ENCODE peak calls at places on chromosomes 11 and 22, in seven cellular contexts. Y is adrenal gland, O is A549, I is HCT116, A is tibial nerve, M is IMR-90, H is right lobe of liver. W is an unnamed sample.

GRCh38 chr11:58631378-58631777 is 8.9 kb downstream of the CNTF start:
- DNase-seq in I (no peak), Y (no peak), O (no peak), A (no peak), H (no peak), M (no peak), W (no peak)

GRCh38 chr11:126791446-126791845 is 209.1 kb downstream of the KIRREL3 start:
- DNase-seq in M (no peak), H (no peak), O (no peak), I (no peak), A (no peak), Y (no peak), W (no peak)

GRCh38 chr11:29272019-29272654 is 744.7 kb downstream of the KCNA4 start:
- DNase-seq in I (peak; percentile 38), Y (peak; percentile 21), M (peak; percentile 55), A (no peak), H (no peak), O (peak; percentile 55), W (no peak)

GRCh38 chr11:13955971-13956421 is 6.5 kb upstream of the SPON1 start:
- DNase-seq in I (peak; percentile 54), O (peak; percentile 73), Y (peak; percentile 79), M (peak; percentile 71), H (peak; percentile 38), A (no peak), W (peak; percentile 67)

GRCh38 chr22:28048529-28048928 is 129.5 kb upstream of the PITPNB start:
- DNase-seq in Y (no peak), M (no peak), H (no peak), I (no peak), A (no peak), O (no peak), W (no peak)

GRCh38 chr11:6259638-6260019 is at the start of gene CCKBR:
- DNase-seq in A (no peak), O (no peak), H (peak; percentile 25), Y (peak; percentile 24), I (no peak), M (no peak), W (peak; percentile 70)

GRCh38 chr11:1222491-1223345 is at the start of gene MUC5B:
- DNase-seq in Y (peak; percentile 72), I (no peak), M (no peak), O (peak; percentile 83), A (no peak), H (peak; percentile 21), W (peak; percentile 48)

GRCh38 chr11:10655227-10655626 is 38.3 kb downstream of the IRAG1 start:
- DNase-seq in I (peak; percentile 41), M (no peak), H (no peak), O (no peak), A (no peak), Y (no peak), W (no peak)

GRCh38 chr11:134599180-134599810 is 187.3 kb upstream of the B3GAT1 start:
- DNase-seq in A (no peak), M (no peak), I (no peak), O (no peak), Y (no peak), H (no peak), W (no peak)

GRCh38 chr11:123143476-123143875 is 51.6 kb downstream of the CLMP start:
- DNase-seq in M (no peak), O (no peak), Y (no peak), H (no peak), A (no peak), I (no peak), W (no peak)

GRCh38 chr11:36362902-36363301 is 66.8 kb downstream of the PRR5L start:
- DNase-seq in A (no peak), I (no peak), Y (no peak), O (no peak), M (peak; percentile 67), H (no peak), W (no peak)

GRCh38 chr11:113488931-113489351 is 13.7 kb upstream of the DRD2 start:
- DNase-seq in M (no peak), H (no peak), A (no peak), Y (no peak), O (no peak), I (no peak), W (no peak)

GRCh38 chr11:68904458-68904847 is 762 bp downstream of the IGHMBP2 start:
- DNase-seq in A (no peak), O (peak; percentile 17), H (no peak), Y (no peak), M (no peak), I (no peak), W (no peak)

GRCh38 chr11:3198815-3199214 is 19.8 kb downstream of the MRGPRG start:
- DNase-seq in M (no peak), O (no peak), H (no peak), A (no peak), I (no peak), Y (no peak), W (no peak)

GRCh38 chr11:120375076-120375475 is 38.9 kb downstream of the ARHGEF12 start:
- DNase-seq in A (no peak), O (peak; percentile 29), H (no peak), M (peak; percentile 59), I (no peak), Y (no peak), W (no peak)

GRCh38 chr11:124673333-124674167 is at the start of the genes SIAE and SPA17:
- DNase-seq in O (peak; percentile 93), A (peak; percentile 86), H (peak; percentile 96), Y (peak; percentile 94), I (peak; percentile 94), M (peak; percentile 95), W (peak; percentile 96)
- TF ChIP-seq POLR2A in O (peak; percentile 48), A (peak; percentile 30), H (peak; percentile 72), Y (no peak), I (peak; percentile 55), M (peak; percentile 80), W (no peak)

DNA sequence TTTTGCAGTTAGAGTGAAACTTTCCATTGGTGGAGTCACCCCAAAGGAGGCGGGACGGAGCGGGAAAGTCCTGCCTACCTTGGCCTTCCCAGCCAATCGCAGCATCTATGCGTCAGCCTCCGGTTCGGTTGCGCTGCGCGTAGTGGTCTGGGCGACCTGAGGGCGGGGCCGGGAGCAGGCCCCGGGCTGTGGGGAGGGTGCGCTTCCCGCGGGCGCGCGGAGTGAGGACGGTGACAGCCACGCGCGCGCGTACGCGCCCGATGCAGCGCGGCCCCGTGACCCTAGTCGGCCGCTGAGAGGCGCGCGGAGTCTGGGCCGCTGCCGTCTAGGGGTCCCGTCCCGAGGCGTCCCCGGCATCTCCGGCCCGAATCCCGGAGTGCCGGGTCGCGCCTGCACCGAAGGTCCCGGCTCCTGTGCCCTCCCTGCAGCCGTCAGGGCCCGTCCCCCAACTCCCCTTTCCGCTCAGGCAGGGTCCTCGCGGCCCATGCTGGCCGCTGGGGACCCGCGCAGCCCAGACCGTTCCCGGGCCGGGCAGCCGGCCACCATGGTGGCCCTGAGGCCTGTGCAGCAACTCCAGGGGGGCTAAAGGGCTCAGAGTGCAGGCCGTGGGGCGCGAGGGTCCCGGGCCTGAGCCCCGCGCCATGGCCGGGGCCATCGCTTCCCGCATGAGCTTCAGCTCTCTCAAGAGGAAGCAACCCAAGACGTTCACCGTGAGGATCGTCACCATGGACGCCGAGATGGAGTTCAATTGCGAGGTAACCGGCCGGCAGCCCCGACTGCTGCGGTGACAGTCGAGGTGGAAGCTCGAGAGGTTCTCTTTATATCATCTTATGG is at the start of gene NF2:
- DNase-seq in Y (peak; percentile 99), H (peak; percentile 99), M (peak; percentile 99), O (peak; percentile 99), I (peak; percentile 99), A (peak; percentile 96), W (peak; percentile 99)
- TF ChIP-seq POLR2A in Y (peak; percentile 71), H (peak; percentile 78), M (no peak), O (peak; percentile 53), I (peak; percentile 77), A (peak; percentile 70), W (peak; percentile 76)

DNA sequence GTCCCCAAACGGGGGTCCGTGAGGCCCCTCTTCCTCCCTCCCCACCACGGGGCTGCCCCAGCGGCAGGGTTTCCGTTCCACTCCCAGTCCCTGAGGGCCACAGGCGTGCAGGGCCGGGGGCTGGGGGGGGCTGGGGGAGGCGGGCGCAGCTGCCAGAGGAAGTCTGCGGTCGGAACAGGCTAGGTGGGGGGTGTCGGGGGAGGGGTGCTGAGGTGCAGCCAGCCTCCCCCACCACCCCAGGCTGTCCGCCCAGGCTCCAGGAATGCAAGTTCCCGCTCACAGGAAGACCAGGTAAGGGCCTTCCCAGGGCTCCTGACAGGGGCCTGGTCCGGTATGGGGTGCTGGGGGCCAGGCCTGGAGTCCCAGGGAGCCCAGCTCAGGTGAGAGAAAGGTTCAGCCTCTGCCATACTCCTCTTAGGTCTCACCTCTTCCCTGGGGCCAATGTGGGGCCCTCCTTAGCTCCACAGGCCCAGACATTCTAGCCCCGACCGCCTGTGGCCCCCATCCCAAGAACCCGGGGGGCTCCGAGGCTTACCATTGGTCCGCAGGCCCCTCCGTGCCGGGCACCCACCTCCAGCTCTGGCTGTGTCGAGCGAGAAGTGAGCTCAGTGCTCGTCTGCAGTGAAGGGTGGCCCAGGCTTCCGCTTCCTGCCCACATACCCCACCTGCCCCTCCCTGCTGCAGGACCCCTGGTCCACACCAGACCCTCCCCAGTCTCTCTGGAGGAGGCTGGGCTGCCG is at the start of gene PTPRCAP:
- DNase-seq in A (no peak), H (peak; percentile 35), M (no peak), Y (no peak), O (no peak), I (no peak), W (no peak)
- TF ChIP-seq POLR2A in A (no peak), H (no peak), M (no peak), Y (no peak), O (no peak), I (no peak), W (no peak)

GRCh38 chr11:70819022-70819421 is 420.7 kb downstream of the CTTN start:
- DNase-seq in Y (no peak), H (no peak), A (no peak), O (no peak), I (no peak), M (no peak), W (no peak)

GRCh38 chr11:70824590-70825300 is 426.4 kb downstream of the CTTN start:
- DNase-seq in H (no peak), O (no peak), I (no peak), Y (no peak), M (no peak), A (no peak), W (no peak)

GRCh38 chr11:70823771-70824170 is 425.4 kb downstream of the CTTN start:
- DNase-seq in O (no peak), Y (no peak), I (no peak), A (no peak), M (no peak), H (no peak), W (no peak)

GRCh38 chr11:70820311-70820710 is 422.0 kb downstream of the CTTN start:
- DNase-seq in O (no peak), M (no peak), H (no peak), Y (no peak), I (no peak), A (no peak), W (no peak)

GRCh38 chr11:70820712-70821111 is 422.4 kb downstream of the CTTN start:
- DNase-seq in I (no peak), O (no peak), H (no peak), Y (no peak), M (no peak), A (no peak), W (no peak)
- TF ChIP-seq POLR2A in I (no peak), O (no peak), H (no peak), Y (no peak), M (no peak), A (no peak), W (no peak)